ENCODE peak calls at places on chromosomes 2 and 18, in five cellular contexts. N, K, S, M and H are unnamed samples.

GRCh38 chr2:193141998-193142397 is 947.3 kb upstream of the TMEFF2 start:
- DNase-seq in N (no peak), K (no peak), S (no peak), M (no peak), H (no peak)

GRCh38 chr18:35939166-35939565 is 33.3 kb upstream of the RMP24 start:
- DNase-seq in N (no peak), K (no peak), S (no peak), M (no peak), H (no peak)

GRCh38 chr18:48841381-48842258 is 109.1 kb downstream of the SMAD7 start:
- DNase-seq in N (peak; percentile 68), K (peak; percentile 88), S (no peak), M (peak; percentile 68), H (peak; percentile 45)

GRCh38 chr2:95007822-95008221 is 17.7 kb upstream of the MAL start:
- DNase-seq in N (peak; percentile 69), K (no peak), S (no peak), M (no peak), H (peak; percentile 60)

GRCh38 chr2:58106896-58107295 is 60.3 kb downstream of the VRK2 start:
- DNase-seq in N (no peak), K (no peak), S (no peak), M (no peak), H (no peak)

GRCh38 chr18:50232419-50232818 is 33.9 kb downstream of the CFAP53 start:
- DNase-seq in N (no peak), K (no peak), S (no peak), M (no peak), H (no peak)

GRCh38 chr2:233336541-233336940 is 17.8 kb upstream of the DGKD start:
- DNase-seq in N (no peak), K (no peak), S (no peak), M (no peak), H (no peak)

GRCh38 chr18:2002178-2002577 is 569.1 kb downstream of the METTL4 start:
- DNase-seq in N (peak; percentile 28), K (no peak), S (no peak), M (no peak), H (no peak)

GRCh38 chr2:64751286-64752260 is 97.9 kb upstream of the SERTAD2 start:
- DNase-seq in N (peak; percentile 100), K (peak; percentile 34), S (no peak), M (peak; percentile 99), H (no peak)

GRCh38 chr2:85840091-85840490 is 48.7 kb downstream of the ST3GAL5 start:
- DNase-seq in N (no peak), K (no peak), S (no peak), M (no peak), H (no peak)

GRCh38 chr2:191552036-191552435 is 125.9 kb upstream of the NABP1 start:
- DNase-seq in N (no peak), K (peak; percentile 7), S (no peak), M (no peak), H (no peak)

GRCh38 chr2:172211507-172211906 is 108.8 kb upstream of the DLX2 start:
- DNase-seq in N (no peak), K (no peak), S (no peak), M (no peak), H (no peak)

GRCh38 chr2:236935131-236935530 is 150.6 kb upstream of the COPS8 start:
- DNase-seq in N (no peak), K (no peak), S (no peak), M (no peak), H (no peak)

GRCh38 chr2:190533175-190533967 is 1.2 kb downstream of the NEMP2 start:
- DNase-seq in N (no peak), K (no peak), S (no peak), M (no peak), H (no peak)

GRCh38 chr2:105782123-105782522 is 37.4 kb downstream of the NCK2 start:
- DNase-seq in N (no peak), K (no peak), S (no peak), M (no peak), H (no peak)

GRCh38 chr2:50674876-50675275 is 357.1 kb downstream of the NRXN1 start:
- DNase-seq in N (no peak), K (no peak), S (no peak), M (no peak), H (no peak)

GRCh38 chr18:36559458-36559857 is 261.9 kb downstream of the FHOD3 start:
- DNase-seq in N (no peak), K (no peak), S (no peak), M (no peak), H (no peak)

GRCh38 chr2:102063948-102064678 is 72.4 kb downstream of the IL1R2 start:
- DNase-seq in N (peak; percentile 86), K (peak; percentile 100), S (no peak), M (peak; percentile 88), H (peak; percentile 81)

GRCh38 chr2:65240657-65241056 is 13.0 kb downstream of the ACTR2 start:
- DNase-seq in N (no peak), K (no peak), S (no peak), M (no peak), H (no peak)

GRCh38 chr2:178280261-178280852 is 86.0 kb downstream of the OSBPL6 start:
- DNase-seq in N (no peak), K (peak; percentile 27), S (no peak), M (peak; percentile 14), H (no peak)

GRCh38 chr18:77000527-77000926 is 132.1 kb downstream of the MBP start:
- DNase-seq in N (peak; percentile 76), K (peak; percentile 13), S (peak; percentile 14), M (peak; percentile 64), H (peak; percentile 56)

GRCh38 chr2:158633261-158633660 is 161.9 kb upstream of the DAPL1 start:
- DNase-seq in N (no peak), K (no peak), S (no peak), M (no peak), H (no peak)

GRCh38 chr2:1489486-1489885 is 76.2 kb downstream of the TPO start:
- DNase-seq in N (no peak), K (no peak), S (no peak), M (no peak), H (no peak)